ENCODE peak calls at places on chromosomes 13 and 19, in six cellular contexts. U is sciatic nerve, N is HS-5, D is GDM1, H is A172, C is IMR-90. E is an unnamed sample.

GRCh38 chr13:74092711-74093110 is 41.5 kb downstream of the KLF12 start:
- DNase-seq in U (no peak), N (no peak), D (no peak), H (no peak), C (no peak), E (no peak)

GRCh38 chr13:26382843-26383242 is 128.9 kb downstream of the CDK8 start:
- DNase-seq in U (no peak), N (no peak), D (no peak), H (no peak), C (no peak), E (no peak)

GRCh38 chr13:39783051-39783450 is 127.6 kb downstream of the COG6 start:
- DNase-seq in U (no peak), N (no peak), D (no peak), H (no peak), C (no peak), E (no peak)

GRCh38 chr13:66887088-66887487 is 343.0 kb downstream of the PCDH9 start:
- DNase-seq in U (no peak), N (no peak), D (no peak), H (no peak), C (peak; percentile 57), E (no peak)

GRCh38 chr19:17240062-17240854 is 5.5 kb downstream of the NR2F6 start:
- DNase-seq in U (no peak), N (no peak), D (no peak), H (no peak), C (no peak), E (no peak)

GRCh38 chr19:12884926-12885748 is 1.9 kb downstream of the KLF1 start:
- DNase-seq in U (peak; percentile 84), N (no peak), D (peak; percentile 47), H (no peak), C (peak; percentile 28), E (peak; percentile 60)

GRCh38 chr13:106302011-106302410 is 233.5 kb downstream of the EFNB2 start:
- DNase-seq in U (no peak), N (no peak), D (no peak), H (no peak), C (no peak), E (no peak)

GRCh38 chr19:51107406-51108065 is 673 bp downstream of the CTU1 start:
- DNase-seq in U (no peak), N (no peak), D (no peak), H (no peak), C (peak; percentile 20), E (no peak)

GRCh38 chr19:38224014-38224862 is at the start of gene DPF1:
- DNase-seq in U (no peak), N (no peak), D (peak; percentile 64), H (peak; percentile 60), C (peak; percentile 56), E (peak; percentile 45)

GRCh38 chr13:106617561-106617960 is 49.6 kb upstream of the ARGLU1 start:
- DNase-seq in U (no peak), N (peak; percentile 23), D (no peak), H (peak; percentile 72), C (peak; percentile 39), E (no peak)

GRCh38 chr19:6779204-6779603 is 6.7 kb downstream of the VAV1 start:
- DNase-seq in U (no peak), N (no peak), D (no peak), H (peak; percentile 84), C (no peak), E (no peak)

GRCh38 chr19:49552749-49553148 is 24.9 kb downstream of the RCN3 start:
- DNase-seq in U (no peak), N (no peak), D (no peak), H (no peak), C (no peak), E (no peak)

GRCh38 chr19:19451429-19452240 is 46.2 kb downstream of the GATAD2A start:
- DNase-seq in U (no peak), N (no peak), D (no peak), H (no peak), C (no peak), E (no peak)

GRCh38 chr13:30406779-30407416 is 15.4 kb upstream of the UBE2L5 start:
- DNase-seq in U (no peak), N (no peak), D (no peak), H (no peak), C (no peak), E (no peak)